ENCODE peak calls at places on chromosomes 6 and 20, in nine cellular contexts. W is cardiac muscle cell; L is prostate gland; S is A549; U is K562; O is CD4-positive, alpha-beta T cell; Y is upper lobe of left lung; H is lung; C is GM23338. M is an unnamed sample.

GRCh38 chr6:17393335-17394191 is at the start of gene CAP2:
- DNase-seq in W (peak), L (peak), S (peak), U (no peak), O (no peak), Y (peak), H (peak), C (peak), M (peak)

GRCh38 chr6:142118926-142119325 is 13.8 kb upstream of the GJE1 start:
- DNase-seq in W (no peak), L (no peak), S (no peak), U (no peak), O (no peak), Y (no peak), H (no peak), C (no peak), M (peak)

GRCh38 chr20:62300319-62300718 is 2.5 kb upstream of the ADRM1 start:
- DNase-seq in W (no peak), L (no peak), S (no peak), U (no peak), O (no peak), Y (no peak), H (no peak), C (no peak), M (no peak)

GRCh38 chr6:141309295-141309694 is 823.4 kb upstream of the GJE1 start:
- DNase-seq in W (no peak), L (no peak), S (no peak), U (no peak), O (no peak), Y (no peak), H (no peak), C (peak), M (no peak)

GRCh38 chr20:57902478-57902877 is 192.7 kb upstream of the PMEPA1 start:
- DNase-seq in W (no peak), L (no peak), S (no peak), U (no peak), O (no peak), Y (no peak), H (no peak), C (no peak), M (peak)

GRCh38 chr6:67501738-67502137 is 1133.3 kb upstream of the ADGRB3 start:
- DNase-seq in W (no peak), L (no peak), S (no peak), U (peak), O (no peak), Y (no peak), H (no peak), C (no peak), M (no peak)

GRCh38 chr20:9353180-9353915 is 161.0 kb upstream of the LAMP5 start:
- DNase-seq in W (peak), L (no peak), S (no peak), U (no peak), O (no peak), Y (no peak), H (no peak), C (no peak), M (no peak)

GRCh38 chr20:45176526-45176925 is 1.8 kb downstream of the PI3 start:
- DNase-seq in W (no peak), L (no peak), S (no peak), U (no peak), O (no peak), Y (no peak), H (no peak), C (no peak), M (no peak)

GRCh38 chr20:38878798-38879197 is 47.4 kb upstream of the FAM83D start:
- DNase-seq in W (peak), L (no peak), S (no peak), U (peak), O (no peak), Y (no peak), H (no peak), C (peak), M (peak)

GRCh38 chr6:132063204-132063603 is 112.0 kb upstream of the CCN2 start:
- DNase-seq in W (no peak), L (no peak), S (no peak), U (no peak), O (no peak), Y (no peak), H (no peak), C (no peak), M (no peak)

GRCh38 chr6:87658516-87658915 is 43.5 kb downstream of the AKIRIN2 start:
- DNase-seq in W (peak), L (no peak), S (no peak), U (no peak), O (no peak), Y (no peak), H (no peak), C (no peak), M (no peak)

GRCh38 chr6:35343092-35343834 is 905 bp downstream of the PPARD start:
- DNase-seq in W (no peak), L (no peak), S (no peak), U (peak), O (no peak), Y (peak), H (peak), C (no peak), M (no peak)

GRCh38 chr6:155038527-155038926 is 43.4 kb downstream of the TIAM2 start:
- DNase-seq in W (no peak), L (no peak), S (no peak), U (no peak), O (no peak), Y (no peak), H (no peak), C (no peak), M (no peak)

GRCh38 chr20:46903256-46903655 is 8.6 kb downstream of the EYA2 start:
- DNase-seq in W (no peak), L (no peak), S (no peak), U (no peak), O (no peak), Y (no peak), H (no peak), C (no peak), M (no peak)

GRCh38 chr6:18501313-18502013 is 114.3 kb downstream of the RNF144B start:
- DNase-seq in W (no peak), L (no peak), S (peak), U (no peak), O (no peak), Y (peak), H (peak), C (no peak), M (peak)

GRCh38 chr6:10478187-10479040 is 42.7 kb upstream of the GCNT2 start:
- DNase-seq in W (peak), L (no peak), S (peak), U (peak), O (no peak), Y (no peak), H (no peak), C (peak), M (peak)

GRCh38 chr20:7285918-7286556 is 518.6 kb downstream of the BMP2 start:
- DNase-seq in W (peak), L (peak), S (peak), U (peak), O (no peak), Y (peak), H (peak), C (peak), M (peak)

GRCh38 chr6:77063494-77063893 is 399.8 kb downstream of the HTR1B start:
- DNase-seq in W (no peak), L (no peak), S (no peak), U (no peak), O (no peak), Y (no peak), H (no peak), C (no peak), M (no peak)

GRCh38 chr20:36585410-36586125 is 12.2 kb downstream of the TGIF2 start:
- DNase-seq in W (no peak), L (no peak), S (no peak), U (no peak), O (no peak), Y (no peak), H (no peak), C (peak), M (peak)

GRCh38 chr6:163254341-163254835 is 160.1 kb upstream of the QKI start:
- DNase-seq in W (no peak), L (no peak), S (no peak), U (no peak), O (no peak), Y (no peak), H (no peak), C (no peak), M (no peak)

GRCh38 chr20:46681032-46681854 is 8.0 kb downstream of the TP53RK start:
- DNase-seq in W (peak), L (peak), S (peak), U (peak), O (peak), Y (peak), H (peak), C (peak), M (no peak)

GRCh38 chr20:45685896-45686295 is 15.9 kb upstream of the WFDC11 start:
- DNase-seq in W (no peak), L (no peak), S (peak), U (peak), O (no peak), Y (no peak), H (no peak), C (peak), M (peak)

GRCh38 chr6:21750479-21751018 is 157.0 kb downstream of the SOX4 start:
- DNase-seq in W (no peak), L (no peak), S (no peak), U (no peak), O (no peak), Y (no peak), H (no peak), C (no peak), M (no peak)

GRCh38 chr6:150032598-150032997 is 7.3 kb upstream of the RAET1L start:
- DNase-seq in W (no peak), L (no peak), S (no peak), U (no peak), O (no peak), Y (no peak), H (no peak), C (no peak), M (no peak)

GRCh38 chr6:167093922-167094432 is 28.9 kb upstream of the CCR6 start:
- DNase-seq in W (no peak), L (no peak), S (no peak), U (no peak), O (peak), Y (no peak), H (no peak), C (no peak), M (no peak)

GRCh38 chr6:105045546-105045945 is 88.6 kb downstream of the LIN28B start:
- DNase-seq in W (no peak), L (no peak), S (peak), U (no peak), O (no peak), Y (no peak), H (no peak), C (no peak), M (peak)

GRCh38 chr6:142700676-142701185 is 244.2 kb downstream of the HIVEP2 start:
- DNase-seq in W (no peak), L (no peak), S (no peak), U (no peak), O (no peak), Y (no peak), H (no peak), C (no peak), M (no peak)

GRCh38 chr6:13615802-13616140 is 636 bp downstream of the NOL7 start:
- DNase-seq in W (peak), L (peak), S (no peak), U (peak), O (no peak), Y (peak), H (no peak), C (peak), M (no peak)

GRCh38 chr6:44138717-44139350 is 11.5 kb downstream of the TMEM63B start:
- DNase-seq in W (peak), L (no peak), S (no peak), U (peak), O (no peak), Y (no peak), H (no peak), C (peak), M (no peak)

GRCh38 chr20:21548390-21549035 is 34.6 kb upstream of the NKX2-2 start:
- DNase-seq in W (no peak), L (no peak), S (no peak), U (no peak), O (peak), Y (no peak), H (no peak), C (no peak), M (no peak)

GRCh38 chr6:35728663-35729348 is 8.0 kb upstream of the ARMC12 start:
- DNase-seq in W (no peak), L (peak), S (no peak), U (no peak), O (peak), Y (peak), H (peak), C (peak), M (no peak)

GRCh38 chr6:155327326-155328073 is 13.2 kb upstream of the TFB1M start:
- DNase-seq in W (peak), L (peak), S (peak), U (peak), O (peak), Y (peak), H (peak), C (peak), M (peak)

GRCh38 chr6:126170875-126171489 is 168.9 kb upstream of the CENPW start:
- DNase-seq in W (peak), L (no peak), S (peak), U (peak), O (no peak), Y (no peak), H (no peak), C (peak), M (peak)

GRCh38 chr20:17619351-17620093 is 49.6 kb downstream of the DSTN start:
- DNase-seq in W (peak), L (no peak), S (no peak), U (no peak), O (no peak), Y (peak), H (no peak), C (no peak), M (no peak)
- TF ChIP-seq CTCF in W (no peak), L (no peak), S (no peak), U (no peak), O (no peak), Y (no peak), H (no peak), C (no peak), M (peak)

GRCh38 chr6:53827485-53827884 is 32.7 kb downstream of the LRRC1 start:
- DNase-seq in W (no peak), L (no peak), S (no peak), U (no peak), O (no peak), Y (no peak), H (no peak), C (no peak), M (no peak)

GRCh38 chr6:53824714-53825113 is 29.9 kb downstream of the LRRC1 start:
- DNase-seq in W (no peak), L (no peak), S (no peak), U (no peak), O (no peak), Y (no peak), H (no peak), C (no peak), M (no peak)

GRCh38 chr6:53828215-53828614 is 33.4 kb downstream of the LRRC1 start:
- DNase-seq in W (no peak), L (no peak), S (no peak), U (no peak), O (no peak), Y (no peak), H (no peak), C (no peak), M (no peak)

GRCh38 chr6:53822355-53823115 is 27.7 kb downstream of the LRRC1 start:
- DNase-seq in W (no peak), L (no peak), S (no peak), U (no peak), O (no peak), Y (no peak), H (no peak), C (no peak), M (no peak)

DNA sequence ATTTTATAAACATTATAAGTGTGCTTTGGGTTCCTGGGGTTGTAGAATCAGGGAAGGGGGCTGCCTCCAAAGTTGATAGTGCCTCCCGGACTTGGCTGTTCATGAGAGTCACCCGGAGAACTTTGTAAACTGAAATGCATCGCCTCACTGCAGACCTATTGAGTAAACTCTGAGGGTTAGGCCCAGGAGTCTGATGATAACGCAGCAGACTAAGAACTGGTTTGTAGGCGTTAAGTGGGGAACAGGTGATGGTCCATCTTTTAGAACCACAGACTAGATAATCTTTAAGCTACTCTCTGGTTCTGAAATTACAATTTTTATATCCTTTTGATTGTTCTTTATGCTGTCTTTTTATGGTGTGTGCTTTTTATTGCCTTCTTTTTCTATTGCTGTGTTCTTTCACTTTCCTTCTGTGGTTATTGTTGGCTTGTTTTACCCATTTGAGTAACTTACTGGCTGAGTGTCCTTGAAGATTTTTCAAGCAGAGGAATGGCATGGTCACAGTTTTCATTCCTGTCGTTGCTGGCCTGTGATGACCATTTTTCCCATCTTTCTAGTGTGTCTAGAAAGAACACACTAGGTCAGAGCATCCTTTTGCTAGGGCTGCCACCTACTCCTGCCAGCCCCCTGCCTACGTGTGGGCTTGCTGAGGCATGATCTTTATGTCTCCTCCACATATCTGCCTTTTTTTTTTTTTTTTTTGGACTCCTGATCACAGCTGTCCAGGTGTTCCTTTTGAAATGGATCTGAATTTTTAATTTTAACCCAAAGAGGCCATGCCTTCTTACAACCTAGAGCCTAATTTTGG is 30.9 kb downstream of the LRRC1 start:
- DNase-seq in W (no peak), L (no peak), S (no peak), U (no peak), O (no peak), Y (no peak), H (no peak), C (no peak), M (no peak)
- H3K27ac ChIP-seq in W (no peak), L (no peak), S (no peak), U (no peak), O (no peak), Y (no peak), H (no peak), C (no peak), M (no peak)

DNA sequence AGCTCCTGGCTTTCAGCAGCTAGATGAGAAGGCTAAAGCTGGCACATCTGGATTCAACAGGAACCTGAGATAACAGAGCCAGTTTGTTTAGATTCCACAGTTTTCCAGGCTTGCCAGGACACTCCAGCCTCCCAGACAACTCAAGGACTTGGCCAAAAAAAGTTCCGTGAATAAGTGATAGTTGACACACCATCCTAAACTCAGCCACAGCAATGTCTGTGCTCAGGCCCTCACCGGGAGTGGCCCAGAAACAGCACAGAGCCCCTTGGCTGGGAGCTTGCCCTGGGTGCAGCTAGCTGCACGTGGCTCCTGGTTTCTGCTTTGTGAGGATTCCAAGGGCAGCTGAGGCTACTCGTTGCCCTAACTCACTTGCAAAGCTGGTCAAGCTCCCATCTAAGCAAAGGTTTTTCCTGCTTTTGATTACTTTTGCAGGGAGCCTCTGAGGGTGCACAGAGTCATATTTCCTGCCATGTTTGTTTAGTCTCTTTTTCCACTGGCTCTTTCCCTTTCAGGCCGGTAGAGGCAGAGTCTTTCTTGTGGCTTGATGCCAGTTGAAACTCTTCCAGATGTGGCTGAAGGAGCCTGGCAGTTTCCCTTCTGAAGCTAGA is 118.3 kb upstream of the ECI2 start:
- DNase-seq in W (no peak), L (peak), S (peak), U (peak), O (no peak), Y (no peak), H (peak), C (no peak), M (peak)
- TF ChIP-seq CTCF in W (peak), L (peak), S (no peak), U (peak), O (no peak), Y (peak), H (peak), C (no peak), M (peak)

GRCh38 chr20:56395166-56395565 is 2.7 kb downstream of the CSTF1 start:
- DNase-seq in W (no peak), L (no peak), S (no peak), U (no peak), O (no peak), Y (no peak), H (no peak), C (no peak), M (no peak)

GRCh38 chr20:56391596-56392281 is at the start of gene AURKA:
- DNase-seq in W (peak), L (no peak), S (peak), U (no peak), O (no peak), Y (no peak), H (no peak), C (peak), M (no peak)

GRCh38 chr20:56393653-56394052 is 1.2 kb downstream of the CSTF1 start:
- DNase-seq in W (no peak), L (no peak), S (no peak), U (no peak), O (no peak), Y (no peak), H (no peak), C (no peak), M (no peak)

GRCh38 chr20:56392282-56393132 is at the start of gene CSTF1:
- DNase-seq in W (peak), L (peak), S (peak), U (peak), O (peak), Y (peak), H (peak), C (peak), M (peak)

GRCh38 chr20:56393133-56393472 is 658 bp downstream of the CSTF1 start:
- DNase-seq in W (no peak), L (no peak), S (peak), U (no peak), O (no peak), Y (no peak), H (no peak), C (no peak), M (peak)
- H3K27ac ChIP-seq in W (peak), L (peak), S (peak), U (peak), O (peak), Y (peak), H (no peak), C (peak), M (peak)

DNA sequence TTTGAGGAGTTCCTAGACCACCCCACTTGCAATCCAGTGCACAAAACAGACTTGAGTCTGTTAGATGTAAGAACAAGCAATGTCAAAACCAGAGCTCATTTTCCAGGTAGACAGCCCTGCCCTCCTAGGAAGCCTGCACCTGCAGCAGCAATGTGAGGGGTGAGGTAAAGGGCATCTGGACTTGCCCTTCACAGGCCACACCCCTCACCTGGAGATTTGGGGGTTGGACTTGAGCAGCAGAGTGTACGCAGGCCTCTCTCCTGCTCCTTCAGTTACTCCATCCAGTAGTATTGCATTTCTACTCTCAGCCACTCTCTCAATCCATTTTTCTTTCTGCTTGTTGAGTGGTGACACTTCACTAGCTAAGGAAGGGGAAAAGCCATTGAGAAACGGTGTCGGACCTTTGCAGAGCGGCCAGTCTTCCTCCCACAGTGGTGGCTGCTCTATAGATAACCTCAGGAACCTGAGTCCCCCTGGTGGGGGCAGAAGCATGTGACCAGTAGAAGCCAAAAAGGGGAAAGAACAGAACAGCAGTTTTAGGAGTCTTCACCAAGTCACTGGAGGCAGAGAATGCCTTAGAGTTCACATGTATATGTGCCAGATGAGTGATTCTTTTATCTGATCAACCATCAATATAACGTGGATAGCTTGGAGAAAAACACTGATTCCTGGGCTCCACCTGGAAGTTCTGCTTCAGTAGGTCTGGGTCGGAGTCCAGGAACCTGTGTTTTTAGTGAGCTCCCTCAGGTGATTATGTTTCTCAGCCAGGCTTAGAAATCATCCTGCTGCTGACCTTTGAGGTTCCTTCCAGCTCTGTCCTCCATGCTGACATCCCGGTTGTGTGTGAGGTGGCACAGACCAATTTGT is 28.0 kb downstream of the ARFGEF2 start:
- DNase-seq in W (peak), L (no peak), S (no peak), U (peak), O (no peak), Y (peak), H (no peak), C (peak), M (no peak)
- TF ChIP-seq CTCF in W (peak), L (no peak), S (no peak), U (peak), O (no peak), Y (no peak), H (no peak), C (peak), M (no peak)

GRCh38 chr20:32986331-32986966 is 17.8 kb downstream of the SUN5 start:
- DNase-seq in W (no peak), L (no peak), S (no peak), U (no peak), O (no peak), Y (no peak), H (no peak), C (no peak), M (no peak)
- H3K27ac ChIP-seq in W (no peak), L (no peak), S (no peak), U (no peak), O (no peak), Y (no peak), H (no peak), C (no peak), M (no peak)